ENCODE peak calls at places on chromosomes 5 and 9, in ten cellular contexts. One of them, this sample, is unnamed.

GRCh38 chr5:54180616-54181015 is 129.8 kb downstream of the ARL15 start:
- DNase-seq in fibroblast of villous mesenchyme: peak
- DNase-seq in cardiac fibroblast: no peak
- DNase-seq in natural killer cell: no peak
- DNase-seq in neural progenitor cell: peak
- DNase-seq in osteocyte: no peak
- DNase-seq in stomach: no peak
- DNase-seq in bronchial epithelial cell: no peak
- DNase-seq in CD4-positive, alpha-beta T cell: no peak
- DNase-seq in astrocyte of the cerebellum: no peak
- DNase-seq in this sample: no peak

GRCh38 chr9:94882953-94883641 is 156.6 kb downstream of the AOPEP start:
- DNase-seq in fibroblast of villous mesenchyme: no peak
- DNase-seq in cardiac fibroblast: no peak
- DNase-seq in CD4-positive, alpha-beta T cell: no peak
- DNase-seq in astrocyte of the cerebellum: no peak
- DNase-seq in bronchial epithelial cell: no peak
- DNase-seq in natural killer cell: no peak
- DNase-seq in stomach: peak
- DNase-seq in osteocyte: no peak
- DNase-seq in neural progenitor cell: peak
- DNase-seq in this sample: no peak

GRCh38 chr5:26482817-26483375 is 555.5 kb downstream of the CDH9 start:
- DNase-seq in fibroblast of villous mesenchyme: peak
- DNase-seq in bronchial epithelial cell: peak
- DNase-seq in osteocyte: no peak
- DNase-seq in neural progenitor cell: peak
- DNase-seq in CD4-positive, alpha-beta T cell: no peak
- DNase-seq in astrocyte of the cerebellum: peak
- DNase-seq in natural killer cell: no peak
- DNase-seq in cardiac fibroblast: peak
- DNase-seq in stomach: no peak
- DNase-seq in this sample: peak

GRCh38 chr9:95025213-95026170 is 292.0 kb downstream of the FANCC start:
- DNase-seq in fibroblast of villous mesenchyme: peak
- DNase-seq in neural progenitor cell: peak
- DNase-seq in cardiac fibroblast: peak
- DNase-seq in osteocyte: no peak
- DNase-seq in natural killer cell: no peak
- DNase-seq in bronchial epithelial cell: no peak
- DNase-seq in astrocyte of the cerebellum: peak
- DNase-seq in CD4-positive, alpha-beta T cell: no peak
- DNase-seq in stomach: peak
- DNase-seq in this sample: no peak

GRCh38 chr5:78647411-78647818 is 1.2 kb downstream of the LHFPL2 start:
- DNase-seq in cardiac fibroblast: peak
- DNase-seq in bronchial epithelial cell: peak
- DNase-seq in natural killer cell: no peak
- DNase-seq in fibroblast of villous mesenchyme: peak
- DNase-seq in neural progenitor cell: peak
- DNase-seq in stomach: no peak
- DNase-seq in CD4-positive, alpha-beta T cell: no peak
- DNase-seq in osteocyte: no peak
- DNase-seq in astrocyte of the cerebellum: no peak
- DNase-seq in this sample: peak

GRCh38 chr5:177611446-177612214 is 11.7 kb downstream of the B4GALT7 start:
- DNase-seq in osteocyte: peak
- DNase-seq in astrocyte of the cerebellum: no peak
- DNase-seq in neural progenitor cell: no peak
- DNase-seq in CD4-positive, alpha-beta T cell: no peak
- DNase-seq in bronchial epithelial cell: no peak
- DNase-seq in cardiac fibroblast: no peak
- DNase-seq in natural killer cell: no peak
- DNase-seq in stomach: no peak
- DNase-seq in fibroblast of villous mesenchyme: no peak
- DNase-seq in this sample: no peak

GRCh38 chr9:84742261-84742660 is 72.7 kb downstream of the NTRK2 start:
- DNase-seq in CD4-positive, alpha-beta T cell: no peak
- DNase-seq in osteocyte: no peak
- DNase-seq in astrocyte of the cerebellum: no peak
- DNase-seq in cardiac fibroblast: no peak
- DNase-seq in natural killer cell: no peak
- DNase-seq in bronchial epithelial cell: no peak
- DNase-seq in fibroblast of villous mesenchyme: no peak
- DNase-seq in neural progenitor cell: no peak
- DNase-seq in stomach: no peak
- DNase-seq in this sample: no peak

GRCh38 chr9:97740848-97741821 is 44.0 kb upstream of the XPA start:
- DNase-seq in neural progenitor cell: peak
- DNase-seq in cardiac fibroblast: peak
- DNase-seq in fibroblast of villous mesenchyme: peak
- DNase-seq in CD4-positive, alpha-beta T cell: peak
- DNase-seq in natural killer cell: no peak
- DNase-seq in astrocyte of the cerebellum: peak
- DNase-seq in bronchial epithelial cell: peak
- DNase-seq in osteocyte: no peak
- DNase-seq in stomach: peak
- DNase-seq in this sample: no peak

GRCh38 chr5:151195622-151196021 is 28.3 kb downstream of the CCDC69 start:
- DNase-seq in astrocyte of the cerebellum: no peak
- DNase-seq in cardiac fibroblast: peak
- DNase-seq in osteocyte: no peak
- DNase-seq in bronchial epithelial cell: no peak
- DNase-seq in fibroblast of villous mesenchyme: peak
- DNase-seq in neural progenitor cell: no peak
- DNase-seq in natural killer cell: no peak
- DNase-seq in stomach: no peak
- DNase-seq in CD4-positive, alpha-beta T cell: no peak
- DNase-seq in this sample: peak

GRCh38 chr9:17052626-17053025 is 82.2 kb upstream of the CNTLN start:
- DNase-seq in natural killer cell: no peak
- DNase-seq in osteocyte: no peak
- DNase-seq in bronchial epithelial cell: no peak
- DNase-seq in fibroblast of villous mesenchyme: no peak
- DNase-seq in astrocyte of the cerebellum: no peak
- DNase-seq in cardiac fibroblast: no peak
- DNase-seq in neural progenitor cell: peak
- DNase-seq in CD4-positive, alpha-beta T cell: no peak
- DNase-seq in stomach: no peak
- DNase-seq in this sample: no peak

GRCh38 chr5:44011518-44011917 is 377.7 kb downstream of the FGF10 start:
- DNase-seq in osteocyte: no peak
- DNase-seq in astrocyte of the cerebellum: no peak
- DNase-seq in CD4-positive, alpha-beta T cell: no peak
- DNase-seq in fibroblast of villous mesenchyme: no peak
- DNase-seq in stomach: no peak
- DNase-seq in neural progenitor cell: no peak
- DNase-seq in cardiac fibroblast: no peak
- DNase-seq in natural killer cell: no peak
- DNase-seq in bronchial epithelial cell: no peak
- DNase-seq in this sample: no peak
- TF ChIP-seq CTCF in osteocyte: no peak
- TF ChIP-seq CTCF in astrocyte of the cerebellum: no peak
- TF ChIP-seq CTCF in CD4-positive, alpha-beta T cell: no peak
- TF ChIP-seq CTCF in fibroblast of villous mesenchyme: no peak
- TF ChIP-seq CTCF in stomach: no peak
- TF ChIP-seq CTCF in neural progenitor cell: no peak
- TF ChIP-seq CTCF in cardiac fibroblast: no peak
- TF ChIP-seq CTCF in natural killer cell: no peak
- TF ChIP-seq CTCF in bronchial epithelial cell: no peak
- TF ChIP-seq CTCF in this sample: no peak

GRCh38 chr5:34042302-34042701 is 711 bp downstream of the C1QTNF3 start:
- DNase-seq in fibroblast of villous mesenchyme: no peak
- DNase-seq in cardiac fibroblast: no peak
- DNase-seq in bronchial epithelial cell: no peak
- DNase-seq in natural killer cell: no peak
- DNase-seq in stomach: no peak
- DNase-seq in osteocyte: no peak
- DNase-seq in astrocyte of the cerebellum: no peak
- DNase-seq in CD4-positive, alpha-beta T cell: no peak
- DNase-seq in neural progenitor cell: no peak
- DNase-seq in this sample: no peak

GRCh38 chr5:34047147-34047546 is 4.1 kb upstream of the C1QTNF3 start:
- DNase-seq in fibroblast of villous mesenchyme: no peak
- DNase-seq in neural progenitor cell: no peak
- DNase-seq in natural killer cell: no peak
- DNase-seq in bronchial epithelial cell: peak
- DNase-seq in cardiac fibroblast: peak
- DNase-seq in CD4-positive, alpha-beta T cell: no peak
- DNase-seq in osteocyte: no peak
- DNase-seq in stomach: no peak
- DNase-seq in astrocyte of the cerebellum: no peak
- DNase-seq in this sample: no peak

GRCh38 chr5:34045996-34046395 is 3.0 kb upstream of the C1QTNF3 start:
- DNase-seq in fibroblast of villous mesenchyme: peak
- DNase-seq in astrocyte of the cerebellum: no peak
- DNase-seq in stomach: no peak
- DNase-seq in osteocyte: no peak
- DNase-seq in neural progenitor cell: no peak
- DNase-seq in CD4-positive, alpha-beta T cell: no peak
- DNase-seq in natural killer cell: no peak
- DNase-seq in cardiac fibroblast: peak
- DNase-seq in bronchial epithelial cell: peak
- DNase-seq in this sample: no peak

GRCh38 chr5:34043099-34043876 is at the start of gene C1QTNF3:
- DNase-seq in fibroblast of villous mesenchyme: no peak
- DNase-seq in stomach: no peak
- DNase-seq in osteocyte: no peak
- DNase-seq in neural progenitor cell: no peak
- DNase-seq in cardiac fibroblast: no peak
- DNase-seq in astrocyte of the cerebellum: peak
- DNase-seq in natural killer cell: no peak
- DNase-seq in CD4-positive, alpha-beta T cell: no peak
- DNase-seq in bronchial epithelial cell: no peak
- DNase-seq in this sample: no peak

DNA sequence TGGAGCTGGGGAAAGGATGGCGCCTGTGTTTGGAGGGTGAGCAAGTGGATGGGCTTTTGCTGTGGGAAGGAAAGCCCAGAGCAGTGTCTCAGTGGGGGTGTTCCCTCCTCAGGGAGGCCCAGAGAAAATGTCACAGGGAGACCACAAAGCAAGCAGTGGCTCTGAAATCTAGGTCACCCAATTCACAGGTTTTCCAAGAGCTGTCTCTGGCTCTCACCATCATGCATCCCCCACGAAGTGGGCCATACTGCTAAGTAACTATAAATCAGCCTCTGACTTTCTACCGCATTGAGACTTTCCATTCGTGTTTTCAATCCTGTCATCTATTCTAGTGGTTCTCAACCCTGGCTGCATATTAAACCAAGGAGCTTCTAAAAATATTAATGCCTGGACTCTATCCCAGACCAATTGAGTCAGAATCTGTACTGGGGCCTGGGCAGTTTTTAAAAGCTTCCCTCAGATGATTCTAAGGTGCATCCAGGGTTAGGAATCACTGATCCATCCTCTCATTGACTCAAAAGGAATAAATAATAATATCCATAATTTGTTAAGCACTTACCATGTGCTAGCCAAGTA is 2.0 kb upstream of the C1QTNF3 start:
- DNase-seq in fibroblast of villous mesenchyme: no peak
- DNase-seq in cardiac fibroblast: peak
- DNase-seq in neural progenitor cell: no peak
- DNase-seq in stomach: no peak
- DNase-seq in natural killer cell: peak
- DNase-seq in osteocyte: no peak
- DNase-seq in bronchial epithelial cell: no peak
- DNase-seq in astrocyte of the cerebellum: no peak
- DNase-seq in CD4-positive, alpha-beta T cell: no peak
- DNase-seq in this sample: no peak
- TF ChIP-seq CTCF in fibroblast of villous mesenchyme: no peak
- TF ChIP-seq CTCF in cardiac fibroblast: no peak
- TF ChIP-seq CTCF in neural progenitor cell: no peak
- TF ChIP-seq CTCF in stomach: no peak
- TF ChIP-seq CTCF in natural killer cell: no peak
- TF ChIP-seq CTCF in osteocyte: no peak
- TF ChIP-seq CTCF in bronchial epithelial cell: no peak
- TF ChIP-seq CTCF in astrocyte of the cerebellum: no peak
- TF ChIP-seq CTCF in CD4-positive, alpha-beta T cell: no peak
- TF ChIP-seq CTCF in this sample: no peak

GRCh38 chr5:112917453-112918005 is 4.5 kb downstream of the REEP5 start:
- DNase-seq in osteocyte: no peak
- DNase-seq in neural progenitor cell: peak
- DNase-seq in cardiac fibroblast: no peak
- DNase-seq in bronchial epithelial cell: peak
- DNase-seq in natural killer cell: no peak
- DNase-seq in astrocyte of the cerebellum: no peak
- DNase-seq in stomach: no peak
- DNase-seq in CD4-positive, alpha-beta T cell: no peak
- DNase-seq in fibroblast of villous mesenchyme: peak
- DNase-seq in this sample: no peak
- TF ChIP-seq CTCF in osteocyte: peak
- TF ChIP-seq CTCF in neural progenitor cell: peak
- TF ChIP-seq CTCF in cardiac fibroblast: peak
- TF ChIP-seq CTCF in bronchial epithelial cell: no peak
- TF ChIP-seq CTCF in natural killer cell: no peak
- TF ChIP-seq CTCF in astrocyte of the cerebellum: peak
- TF ChIP-seq CTCF in stomach: no peak
- TF ChIP-seq CTCF in CD4-positive, alpha-beta T cell: peak
- TF ChIP-seq CTCF in fibroblast of villous mesenchyme: peak
- TF ChIP-seq CTCF in this sample: no peak

GRCh38 chr9:19946446-19947109 is 157.7 kb upstream of the SLC24A2 start:
- DNase-seq in CD4-positive, alpha-beta T cell: no peak
- DNase-seq in osteocyte: no peak
- DNase-seq in bronchial epithelial cell: peak
- DNase-seq in neural progenitor cell: peak
- DNase-seq in astrocyte of the cerebellum: no peak
- DNase-seq in natural killer cell: no peak
- DNase-seq in cardiac fibroblast: peak
- DNase-seq in fibroblast of villous mesenchyme: peak
- DNase-seq in stomach: no peak
- DNase-seq in this sample: peak
- TF ChIP-seq CTCF in CD4-positive, alpha-beta T cell: peak
- TF ChIP-seq CTCF in osteocyte: peak
- TF ChIP-seq CTCF in bronchial epithelial cell: peak
- TF ChIP-seq CTCF in neural progenitor cell: peak
- TF ChIP-seq CTCF in astrocyte of the cerebellum: peak
- TF ChIP-seq CTCF in natural killer cell: no peak
- TF ChIP-seq CTCF in cardiac fibroblast: peak
- TF ChIP-seq CTCF in fibroblast of villous mesenchyme: peak
- TF ChIP-seq CTCF in stomach: no peak
- TF ChIP-seq CTCF in this sample: peak

GRCh38 chr9:111943746-111944145 is 47.1 kb downstream of the UGCG start:
- DNase-seq in stomach: no peak
- DNase-seq in bronchial epithelial cell: no peak
- DNase-seq in osteocyte: no peak
- DNase-seq in CD4-positive, alpha-beta T cell: no peak
- DNase-seq in cardiac fibroblast: no peak
- DNase-seq in astrocyte of the cerebellum: no peak
- DNase-seq in natural killer cell: no peak
- DNase-seq in neural progenitor cell: no peak
- DNase-seq in fibroblast of villous mesenchyme: no peak
- DNase-seq in this sample: no peak
- TF ChIP-seq CTCF in stomach: no peak
- TF ChIP-seq CTCF in bronchial epithelial cell: no peak
- TF ChIP-seq CTCF in osteocyte: no peak
- TF ChIP-seq CTCF in CD4-positive, alpha-beta T cell: no peak
- TF ChIP-seq CTCF in cardiac fibroblast: no peak
- TF ChIP-seq CTCF in astrocyte of the cerebellum: no peak
- TF ChIP-seq CTCF in natural killer cell: no peak
- TF ChIP-seq CTCF in neural progenitor cell: no peak
- TF ChIP-seq CTCF in fibroblast of villous mesenchyme: no peak
- TF ChIP-seq CTCF in this sample: no peak

This sample was measured in MCF 10A.